ENCODE peak calls at places on chromosome 9, in seven cellular contexts. One of them, this sample, is unnamed.

GRCh38 chr9:131668439-131669233 is 71.2 kb downstream of the RAPGEF1 start:
- DNase-seq in HepG2: peak
- DNase-seq in stomach: peak
- DNase-seq in sigmoid colon: no peak
- DNase-seq in upper lobe of left lung: peak
- DNase-seq in H1: no peak
- DNase-seq in SK-N-SH: peak
- DNase-seq in this sample: no peak

GRCh38 chr9:27088981-27089380 is 20.0 kb upstream of the TEK start:
- DNase-seq in HepG2: no peak
- DNase-seq in stomach: no peak
- DNase-seq in sigmoid colon: no peak
- DNase-seq in upper lobe of left lung: no peak
- DNase-seq in H1: no peak
- DNase-seq in SK-N-SH: no peak
- DNase-seq in this sample: no peak

GRCh38 chr9:12464910-12465512 is 228.2 kb upstream of the TYRP1 start:
- DNase-seq in HepG2: peak
- DNase-seq in stomach: no peak
- DNase-seq in sigmoid colon: no peak
- DNase-seq in upper lobe of left lung: no peak
- DNase-seq in H1: no peak
- DNase-seq in SK-N-SH: peak
- DNase-seq in this sample: no peak

GRCh38 chr9:124551472-124552339 is 44.5 kb upstream of the NR5A1 start:
- DNase-seq in HepG2: peak
- DNase-seq in stomach: peak
- DNase-seq in sigmoid colon: no peak
- DNase-seq in upper lobe of left lung: peak
- DNase-seq in H1: peak
- DNase-seq in SK-N-SH: peak
- DNase-seq in this sample: peak

GRCh38 chr9:71127301-71127700 is 5.9 kb upstream of the TRPM3 start:
- DNase-seq in HepG2: no peak
- DNase-seq in stomach: no peak
- DNase-seq in sigmoid colon: no peak
- DNase-seq in upper lobe of left lung: no peak
- DNase-seq in H1: no peak
- DNase-seq in SK-N-SH: no peak
- DNase-seq in this sample: no peak

GRCh38 chr9:37466037-37466709 is 923 bp upstream of the ZBTB5 start:
- DNase-seq in HepG2: peak
- DNase-seq in stomach: peak
- DNase-seq in sigmoid colon: peak
- DNase-seq in upper lobe of left lung: peak
- DNase-seq in H1: peak
- DNase-seq in SK-N-SH: peak
- DNase-seq in this sample: peak

GRCh38 chr9:128685636-128686489 is 3.2 kb upstream of the SET start:
- DNase-seq in HepG2: no peak
- DNase-seq in stomach: peak
- DNase-seq in sigmoid colon: no peak
- DNase-seq in upper lobe of left lung: peak
- DNase-seq in H1: no peak
- DNase-seq in SK-N-SH: no peak
- DNase-seq in this sample: peak

GRCh38 chr9:104769655-104770054 is 5.7 kb downstream of the NIPSNAP3B start:
- DNase-seq in HepG2: no peak
- DNase-seq in stomach: no peak
- DNase-seq in sigmoid colon: no peak
- DNase-seq in upper lobe of left lung: no peak
- DNase-seq in H1: no peak
- DNase-seq in SK-N-SH: no peak
- DNase-seq in this sample: no peak

GRCh38 chr9:133115604-133116345 is 5.3 kb downstream of the RALGDS start:
- DNase-seq in HepG2: no peak
- DNase-seq in stomach: no peak
- DNase-seq in sigmoid colon: peak
- DNase-seq in upper lobe of left lung: no peak
- DNase-seq in H1: no peak
- DNase-seq in SK-N-SH: no peak
- DNase-seq in this sample: no peak

GRCh38 chr9:69785757-69786156 is 25.9 kb upstream of the PTAR1 start:
- DNase-seq in HepG2: no peak
- DNase-seq in stomach: no peak
- DNase-seq in sigmoid colon: no peak
- DNase-seq in upper lobe of left lung: no peak
- DNase-seq in H1: no peak
- DNase-seq in SK-N-SH: no peak
- DNase-seq in this sample: no peak

GRCh38 chr9:841371-842209 is at the start of gene DMRT1:
- DNase-seq in HepG2: no peak
- DNase-seq in stomach: no peak
- DNase-seq in sigmoid colon: no peak
- DNase-seq in upper lobe of left lung: peak
- DNase-seq in H1: no peak
- DNase-seq in SK-N-SH: no peak
- DNase-seq in this sample: no peak

GRCh38 chr9:77152289-77152688 is 25.0 kb upstream of the VPS13A start:
- DNase-seq in HepG2: no peak
- DNase-seq in stomach: no peak
- DNase-seq in sigmoid colon: no peak
- DNase-seq in upper lobe of left lung: no peak
- DNase-seq in H1: no peak
- DNase-seq in SK-N-SH: no peak
- DNase-seq in this sample: no peak

GRCh38 chr9:125747765-125748510 is 765 bp downstream of the PBX3 start:
- DNase-seq in HepG2: no peak
- DNase-seq in stomach: peak
- DNase-seq in sigmoid colon: peak
- DNase-seq in upper lobe of left lung: peak
- DNase-seq in H1: no peak
- DNase-seq in SK-N-SH: peak
- DNase-seq in this sample: peak

GRCh38 chr9:20732118-20732517 is 48.1 kb downstream of the FOCAD start:
- DNase-seq in HepG2: no peak
- DNase-seq in stomach: no peak
- DNase-seq in sigmoid colon: no peak
- DNase-seq in upper lobe of left lung: no peak
- DNase-seq in H1: no peak
- DNase-seq in SK-N-SH: no peak
- DNase-seq in this sample: no peak

GRCh38 chr9:76725181-76725580 is 39.1 kb upstream of the PCA3 start:
- DNase-seq in HepG2: no peak
- DNase-seq in stomach: no peak
- DNase-seq in sigmoid colon: no peak
- DNase-seq in upper lobe of left lung: no peak
- DNase-seq in H1: no peak
- DNase-seq in SK-N-SH: no peak
- DNase-seq in this sample: no peak

GRCh38 chr9:115144706-115145105 is 26.7 kb upstream of the TNC start:
- DNase-seq in HepG2: no peak
- DNase-seq in stomach: no peak
- DNase-seq in sigmoid colon: no peak
- DNase-seq in upper lobe of left lung: no peak
- DNase-seq in H1: no peak
- DNase-seq in SK-N-SH: no peak
- DNase-seq in this sample: no peak

GRCh38 chr9:78713746-78714405 is 417.0 kb downstream of the PSAT1 start:
- DNase-seq in HepG2: no peak
- DNase-seq in stomach: no peak
- DNase-seq in sigmoid colon: no peak
- DNase-seq in upper lobe of left lung: no peak
- DNase-seq in H1: no peak
- DNase-seq in SK-N-SH: no peak
- DNase-seq in this sample: no peak

GRCh38 chr9:37251452-37251851 is 131.1 kb downstream of the ZCCHC7 start:
- DNase-seq in HepG2: no peak
- DNase-seq in stomach: no peak
- DNase-seq in sigmoid colon: no peak
- DNase-seq in upper lobe of left lung: no peak
- DNase-seq in H1: peak
- DNase-seq in SK-N-SH: no peak
- DNase-seq in this sample: no peak

GRCh38 chr9:106798021-106798799 is 64.8 kb upstream of the ZNF462 start:
- DNase-seq in HepG2: no peak
- DNase-seq in stomach: no peak
- DNase-seq in sigmoid colon: no peak
- DNase-seq in upper lobe of left lung: no peak
- DNase-seq in H1: no peak
- DNase-seq in SK-N-SH: no peak
- DNase-seq in this sample: no peak

DNA sequence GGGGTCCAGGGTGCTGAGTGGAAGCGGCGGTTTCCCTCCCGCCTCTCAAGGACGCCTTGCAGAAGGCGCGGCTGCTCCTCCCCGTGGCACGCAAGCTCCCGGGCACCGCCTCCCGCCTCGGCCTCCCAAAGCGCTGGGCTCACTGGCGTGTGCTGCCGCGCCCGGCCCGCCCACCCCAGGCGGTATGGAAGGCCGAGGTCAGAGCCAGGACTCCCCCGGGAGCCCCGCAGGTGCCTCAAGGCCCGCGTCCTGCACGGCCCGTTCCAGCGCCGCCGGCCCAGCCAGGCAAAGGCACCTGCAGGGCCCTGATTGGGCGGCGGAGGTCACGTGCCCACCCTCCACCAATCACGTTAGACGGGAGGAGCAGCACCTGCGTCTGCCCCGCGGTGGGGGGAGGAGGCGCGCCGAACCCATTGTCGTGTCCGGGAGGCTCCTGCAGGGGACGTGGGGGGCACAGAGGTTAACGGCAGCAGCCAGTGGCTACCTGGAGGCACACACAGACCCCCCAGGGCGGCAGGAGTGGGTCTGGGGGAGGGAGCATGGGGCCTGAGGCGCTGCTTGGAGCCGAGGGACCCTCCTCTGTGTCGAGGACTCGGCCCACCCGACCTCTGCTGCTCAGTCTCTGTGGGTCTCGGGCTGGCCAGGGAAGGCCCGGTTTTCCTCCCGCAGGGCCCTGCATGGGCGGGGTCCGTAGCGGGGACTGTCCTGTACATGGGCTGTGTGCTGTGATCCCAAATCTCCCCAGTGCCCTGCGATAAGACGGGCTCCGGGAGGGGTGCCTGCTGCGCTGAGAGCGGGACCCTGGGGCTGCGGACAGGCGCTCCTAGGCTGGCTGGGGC is 2.0 kb upstream of the LCN12 start:
- DNase-seq in HepG2: peak
- DNase-seq in stomach: peak
- DNase-seq in sigmoid colon: peak
- DNase-seq in upper lobe of left lung: peak
- DNase-seq in H1: peak
- DNase-seq in SK-N-SH: peak
- DNase-seq in this sample: peak
- TF ChIP-seq EP300 in HepG2: no peak
- TF ChIP-seq EP300 in stomach: no peak
- TF ChIP-seq EP300 in sigmoid colon: no peak
- TF ChIP-seq EP300 in upper lobe of left lung: no peak
- TF ChIP-seq EP300 in H1: no peak
- TF ChIP-seq EP300 in SK-N-SH: no peak
- TF ChIP-seq EP300 in this sample: no peak

DNA sequence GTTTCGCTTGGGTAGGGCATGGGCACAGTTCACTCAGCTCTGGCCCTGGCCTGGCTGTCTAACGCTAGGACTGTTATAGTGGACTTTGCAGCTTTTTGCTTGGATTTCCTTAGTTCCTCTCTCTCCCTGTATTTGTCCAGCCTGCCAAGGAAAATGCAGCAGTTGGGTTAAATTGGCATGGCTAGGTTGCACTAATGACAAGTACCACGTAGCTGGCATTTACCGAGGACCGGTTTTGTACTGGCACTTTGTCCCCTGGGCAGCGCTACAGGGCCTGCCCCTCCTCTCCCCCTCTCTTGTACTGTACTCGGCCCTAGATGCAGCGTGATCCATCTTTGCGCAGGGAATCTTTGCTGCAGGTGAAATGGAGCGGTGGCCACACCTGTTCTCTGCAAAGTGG is 2.4 kb downstream of the WDR5 start:
- DNase-seq in HepG2: no peak
- DNase-seq in stomach: peak
- DNase-seq in sigmoid colon: no peak
- DNase-seq in upper lobe of left lung: peak
- DNase-seq in H1: no peak
- DNase-seq in SK-N-SH: no peak
- DNase-seq in this sample: peak
- TF ChIP-seq POLR2AphosphoS5 in HepG2: no peak
- TF ChIP-seq POLR2AphosphoS5 in stomach: no peak
- TF ChIP-seq POLR2AphosphoS5 in sigmoid colon: no peak
- TF ChIP-seq POLR2AphosphoS5 in upper lobe of left lung: no peak
- TF ChIP-seq POLR2AphosphoS5 in H1: no peak
- TF ChIP-seq POLR2AphosphoS5 in SK-N-SH: no peak
- TF ChIP-seq POLR2AphosphoS5 in this sample: no peak

DNA sequence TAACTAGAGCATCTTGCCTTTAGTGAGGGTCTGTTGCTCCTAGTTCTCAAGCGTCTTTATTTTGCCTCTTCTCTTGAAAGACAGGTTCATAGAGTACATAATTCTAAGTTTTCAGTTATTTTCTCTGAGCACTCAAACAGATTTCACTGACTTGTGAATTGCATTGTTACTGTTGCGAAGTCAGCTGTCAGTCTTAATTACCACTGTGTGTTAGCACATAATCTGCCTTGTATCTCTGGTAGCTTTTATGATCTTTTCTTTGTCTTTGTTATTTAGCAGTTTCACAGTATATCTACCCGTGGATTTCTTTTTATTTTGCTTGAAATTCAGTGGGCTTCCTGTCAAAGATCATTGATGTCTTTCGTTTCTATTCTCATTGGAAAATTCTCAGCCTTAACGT is 192.9 kb downstream of the TTLL11 start:
- DNase-seq in HepG2: no peak
- DNase-seq in stomach: no peak
- DNase-seq in sigmoid colon: no peak
- DNase-seq in upper lobe of left lung: no peak
- DNase-seq in H1: no peak
- DNase-seq in SK-N-SH: no peak
- DNase-seq in this sample: no peak
- H3K27ac ChIP-seq in HepG2: no peak
- H3K27ac ChIP-seq in stomach: no peak
- H3K27ac ChIP-seq in sigmoid colon: no peak
- H3K27ac ChIP-seq in upper lobe of left lung: no peak
- H3K27ac ChIP-seq in H1: no peak
- H3K27ac ChIP-seq in SK-N-SH: no peak
- H3K27ac ChIP-seq in this sample: no peak

DNA sequence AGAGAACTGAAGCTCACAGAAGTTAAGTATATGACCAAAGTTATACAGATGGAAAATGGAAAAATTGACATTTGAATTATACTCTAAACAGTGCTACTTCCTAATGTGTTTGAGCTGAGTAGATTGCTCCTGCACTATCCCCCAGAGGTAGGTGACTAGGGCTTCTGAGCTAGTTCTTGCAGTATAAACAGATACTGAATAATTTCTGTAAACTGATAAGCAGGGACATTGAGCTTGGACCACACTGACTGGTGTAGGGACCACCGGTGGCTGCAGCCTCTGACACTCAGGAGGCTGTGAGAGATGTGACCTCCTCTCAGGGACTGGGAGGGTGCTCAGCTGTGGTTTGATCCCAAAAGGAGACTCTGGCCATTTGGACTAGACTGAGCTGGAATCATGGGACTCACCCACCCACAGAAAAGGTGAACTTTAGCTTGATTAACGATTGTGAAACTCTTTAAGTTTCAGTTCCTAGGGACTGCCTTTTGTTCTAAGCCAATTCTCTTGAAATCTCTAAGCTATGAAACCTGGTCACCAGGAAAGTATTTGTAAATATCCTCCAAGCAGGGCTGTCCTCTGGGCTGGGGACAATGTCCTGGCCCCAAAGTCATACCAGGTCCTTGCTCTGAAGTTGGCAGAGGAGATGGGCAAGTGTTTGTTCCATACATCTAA is 291.5 kb downstream of the SEC61B start:
- DNase-seq in HepG2: no peak
- DNase-seq in stomach: no peak
- DNase-seq in sigmoid colon: no peak
- DNase-seq in upper lobe of left lung: peak
- DNase-seq in H1: no peak
- DNase-seq in SK-N-SH: no peak
- DNase-seq in this sample: no peak
- TF ChIP-seq EP300 in HepG2: no peak
- TF ChIP-seq EP300 in stomach: no peak
- TF ChIP-seq EP300 in sigmoid colon: no peak
- TF ChIP-seq EP300 in upper lobe of left lung: no peak
- TF ChIP-seq EP300 in H1: no peak
- TF ChIP-seq EP300 in SK-N-SH: no peak
- TF ChIP-seq EP300 in this sample: no peak